ENCODE peak calls at places on chromosomes 16 and 17, in four cellular contexts. Z is GM23338, E is mammary epithelial cell, A is fibroblast of lung. F is an unnamed sample.
A peak's percentile ranks its signal among the peaks of the same experiment; 100 is the strongest.

GRCh38 chr17:50560931-50561750 is 626 bp downstream of the CACNA1G start:
- DNase-seq in E (no peak), Z (peak; percentile 55), A (no peak), F (peak; percentile 50)

GRCh38 chr16:69088684-69089083 is 16.8 kb upstream of the HAS3 start:
- DNase-seq in A (no peak), E (no peak), Z (no peak), F (no peak)

GRCh38 chr16:53053967-53054669 is 673 bp upstream of the CHD9 start:
- DNase-seq in E (no peak), A (peak; percentile 44), Z (no peak), F (peak; percentile 63)

GRCh38 chr17:27533874-27534815 is 77.9 kb downstream of the KSR1 start:
- DNase-seq in Z (peak; percentile 68), E (peak; percentile 57), A (peak; percentile 96), F (peak; percentile 90)

GRCh38 chr17:41474863-41475262 is 6.1 kb downstream of the KRT35 start:
- DNase-seq in E (no peak), Z (no peak), A (no peak), F (peak; percentile 54)

GRCh38 chr17:40605301-40605700 is 40.0 kb upstream of the CCR7 start:
- DNase-seq in Z (no peak), A (no peak), E (no peak), F (no peak)

GRCh38 chr17:17191346-17191792 is 14.8 kb downstream of the PLD6 start:
- DNase-seq in A (peak; percentile 50), Z (no peak), E (no peak), F (peak; percentile 91)

GRCh38 chr17:63914471-63914870 is 3.4 kb upstream of the CSHL1 start:
- DNase-seq in A (no peak), E (no peak), Z (no peak), F (no peak)

GRCh38 chr17:40510328-40510648 is 8.9 kb upstream of the TNS4 start:
- DNase-seq in E (peak; percentile 99), Z (no peak), A (no peak), F (peak; percentile 87)

GRCh38 chr17:81973432-81973831 is 4.0 kb upstream of the ASPSCR1 start:
- DNase-seq in E (no peak), Z (no peak), A (no peak), F (no peak)

GRCh38 chr17:60158751-60159478 is 9.1 kb downstream of the CA4 start:
- DNase-seq in E (no peak), A (no peak), Z (peak; percentile 74), F (peak; percentile 58)

GRCh38 chr17:64781394-64781793 is 119.3 kb upstream of the SMURF2 start:
- DNase-seq in A (no peak), E (peak; percentile 42), Z (peak; percentile 64), F (peak; percentile 52)

DNA sequence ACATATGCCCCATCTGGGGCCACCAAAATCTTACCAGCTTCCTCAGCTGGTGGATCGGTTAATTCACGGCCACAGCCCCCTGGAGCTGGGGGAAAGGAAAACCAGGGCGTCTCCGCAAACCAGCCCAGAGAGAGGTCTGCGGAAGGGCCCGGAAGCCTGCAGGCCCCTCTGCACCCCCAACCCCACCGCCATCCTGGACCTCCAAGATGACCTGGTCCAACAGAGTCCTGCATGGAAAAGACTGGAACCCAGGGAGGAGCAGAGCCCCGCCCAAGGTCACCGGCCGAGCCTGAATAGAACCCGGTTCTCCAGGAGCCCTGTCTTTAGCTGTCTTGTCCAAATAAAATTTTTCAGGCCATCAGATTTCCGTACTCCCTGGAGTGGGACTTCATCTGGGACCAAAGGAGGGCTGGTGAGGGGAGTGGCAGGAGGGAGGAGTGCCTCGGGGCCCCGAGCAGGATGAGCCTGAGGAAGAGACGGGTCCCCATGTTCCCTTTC is 37.4 kb upstream of the NDRG4 start:
- DNase-seq in Z (peak; percentile 17), A (no peak), E (no peak), F (no peak)
- TF ChIP-seq EZH2 in Z (no peak), A (no peak), E (no peak), F (no peak)

GRCh38 chr16:84979516-84979915 is 31.8 kb downstream of the ZDHHC7 start:
- DNase-seq in A (no peak), Z (no peak), E (peak; percentile 43), F (peak; percentile 67)

GRCh38 chr16:84983308-84983707 is 28.0 kb downstream of the ZDHHC7 start:
- DNase-seq in A (no peak), E (no peak), Z (no peak), F (no peak)

GRCh38 chr16:84986102-84986501 is 25.2 kb downstream of the ZDHHC7 start:
- DNase-seq in A (no peak), E (no peak), Z (no peak), F (no peak)

GRCh38 chr16:84985079-84986065 is 26.0 kb downstream of the ZDHHC7 start:
- DNase-seq in E (peak; percentile 77), A (peak; percentile 97), Z (no peak), F (peak; percentile 84)

GRCh38 chr16:84982434-84982833 is 28.9 kb downstream of the ZDHHC7 start:
- DNase-seq in E (no peak), A (no peak), Z (no peak), F (no peak)
- H3K79me2 ChIP-seq in E (peaks cover 55% of the 10 kb centered on the region), A (peaks cover 46% of the 10 kb centered on the region), Z (peaks cover 21% of the 10 kb centered on the region), F (peaks cover 85% of the 10 kb centered on the region)

GRCh38 chr16:49277766-49278566 is 3.7 kb downstream of the CBLN1 start:
- DNase-seq in A (no peak), E (no peak), Z (peak; percentile 64), F (no peak)
- TF ChIP-seq EZH2 in A (peak; percentile 62), E (peak; percentile 71), Z (peak; percentile 90), F (peak; percentile 85)

GRCh38 chr16:84514295-84514873 is 9.9 kb upstream of the MEAK7 start:
- DNase-seq in Z (no peak), A (no peak), E (no peak), F (no peak)

GRCh38 chr16:84513111-84514065 is 8.9 kb upstream of the MEAK7 start:
- DNase-seq in A (peak; percentile 60), E (no peak), Z (no peak), F (peak; percentile 52)

GRCh38 chr16:84511180-84511800 is 6.8 kb upstream of the MEAK7 start:
- DNase-seq in Z (peak; percentile 90), E (peak; percentile 72), A (peak; percentile 89), F (peak; percentile 89)

GRCh38 chr16:84509032-84509950 is 4.8 kb upstream of the MEAK7 start:
- DNase-seq in E (no peak), Z (peak; percentile 65), A (no peak), F (no peak)

DNA sequence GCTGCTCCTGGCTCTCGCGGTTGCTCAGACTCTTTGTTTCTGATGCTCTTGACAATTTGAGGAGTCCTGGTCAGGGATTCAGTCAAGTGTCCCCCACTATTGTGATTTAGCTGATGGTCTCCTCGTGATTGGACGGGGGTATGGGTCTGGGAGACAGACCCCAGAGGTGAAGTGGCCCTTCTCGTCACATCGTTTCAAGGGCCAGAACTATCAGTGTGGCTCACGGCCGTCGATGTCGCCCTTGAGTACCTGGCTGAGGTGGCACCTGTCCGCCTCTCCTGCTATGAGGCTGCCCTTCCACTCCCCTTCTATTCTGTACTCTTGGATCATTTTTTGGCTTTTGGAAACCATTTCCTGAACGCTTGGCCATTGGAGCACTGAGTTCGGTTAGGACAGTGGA is 7.4 kb upstream of the MEAK7 start:
- DNase-seq in E (no peak), Z (no peak), A (no peak), F (no peak)
- H3K79me2 ChIP-seq in E (no peaks in the 10 kb centered on the region), Z (no peaks in the 10 kb centered on the region), A (no peaks in the 10 kb centered on the region), F (no peaks in the 10 kb centered on the region)

DNA sequence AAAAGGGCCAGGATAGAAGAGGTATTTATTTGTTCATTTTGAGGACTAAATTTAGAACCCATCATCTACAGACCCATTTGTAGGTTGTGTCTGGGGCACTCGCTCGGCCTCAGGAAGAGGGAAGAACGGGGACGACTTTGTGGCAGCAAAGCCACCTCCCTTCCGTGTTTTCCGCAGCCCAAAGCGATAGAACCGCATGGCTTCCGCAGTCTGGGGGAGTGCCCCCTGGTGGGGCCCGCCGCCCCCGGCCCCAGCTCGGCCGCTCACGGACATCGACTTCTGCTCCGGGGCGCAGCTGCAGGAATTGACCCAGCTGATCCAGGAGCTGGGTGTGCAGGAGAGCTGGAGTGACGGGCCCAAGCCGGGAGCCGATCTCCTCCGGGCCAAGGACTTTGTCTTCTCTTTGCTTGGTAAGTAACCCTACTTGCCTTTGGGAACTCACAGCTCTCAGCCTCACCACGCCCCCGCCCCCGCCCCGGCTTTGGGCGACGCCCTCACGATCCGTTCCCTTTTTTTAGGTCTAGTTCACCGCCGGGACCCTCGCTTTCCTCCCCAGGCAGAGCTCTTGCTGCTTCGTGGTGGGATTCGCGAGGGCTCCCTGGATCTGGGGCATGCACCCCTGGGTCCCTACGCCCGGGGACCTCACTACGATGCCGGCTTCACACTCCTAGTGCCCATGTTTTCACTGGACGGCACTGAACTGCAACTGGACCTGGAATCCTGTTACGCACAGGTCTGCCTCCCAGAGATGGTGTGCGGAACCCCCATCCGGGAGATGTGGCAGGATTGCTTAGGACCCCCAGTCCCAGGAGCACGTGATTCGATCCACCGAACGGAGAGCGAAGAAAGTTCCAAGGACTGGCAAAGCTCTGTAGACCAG is 681 bp downstream of the TMEM102 start:
- DNase-seq in Z (peak; percentile 80), E (peak; percentile 60), A (no peak), F (peak; percentile 60)
- TF ChIP-seq EZH2 in Z (no peak), E (no peak), A (no peak), F (no peak)

GRCh38 chr17:76427457-76428231 is 25.3 kb downstream of the UBE2O start:
- DNase-seq in Z (no peak), E (no peak), A (peak; percentile 76), F (peak; percentile 49)
- H3K79me2 ChIP-seq in Z (peaks cover 95% of the 10 kb centered on the region), E (peaks cover 78% of the 10 kb centered on the region), A (peaks cover 4% of the 10 kb centered on the region), F (peaks cover 97% of the 10 kb centered on the region)

GRCh38 chr16:56193951-56194726 is 2.9 kb downstream of the GNAO1 start:
- DNase-seq in A (peak; percentile 54), E (peak; percentile 45), Z (peak; percentile 96), F (peak; percentile 56)
- TF ChIP-seq EZH2 in A (no peak), E (peak; percentile 59), Z (no peak), F (no peak)

GRCh38 chr16:27242398-27242797 is 26.2 kb downstream of the NSMCE1 start:
- DNase-seq in A (no peak), E (no peak), Z (no peak), F (no peak)
- H3K79me2 ChIP-seq in A (peaks cover 7% of the 10 kb centered on the region), E (peaks cover 5% of the 10 kb centered on the region), Z (no peaks in the 10 kb centered on the region), F (peaks cover 17% of the 10 kb centered on the region)

GRCh38 chr16:71885261-71885650 is 1.3 kb upstream of the ZNF821 start:
- DNase-seq in E (no peak), A (no peak), Z (no peak), F (peak; percentile 18)

GRCh38 chr16:71883849-71884638 is at the start of gene ZNF821:
- DNase-seq in A (peak; percentile 64), Z (peak; percentile 97), E (peak; percentile 54), F (peak; percentile 80)

GRCh38 chr16:71883193-71883848 is 661 bp downstream of the ZNF821 start:
- DNase-seq in E (peak; percentile 23), A (no peak), Z (peak; percentile 78), F (peak; percentile 43)

GRCh38 chr16:71880176-71880575 is 3.8 kb downstream of the ZNF821 start:
- DNase-seq in A (no peak), Z (no peak), E (no peak), F (no peak)

DNA sequence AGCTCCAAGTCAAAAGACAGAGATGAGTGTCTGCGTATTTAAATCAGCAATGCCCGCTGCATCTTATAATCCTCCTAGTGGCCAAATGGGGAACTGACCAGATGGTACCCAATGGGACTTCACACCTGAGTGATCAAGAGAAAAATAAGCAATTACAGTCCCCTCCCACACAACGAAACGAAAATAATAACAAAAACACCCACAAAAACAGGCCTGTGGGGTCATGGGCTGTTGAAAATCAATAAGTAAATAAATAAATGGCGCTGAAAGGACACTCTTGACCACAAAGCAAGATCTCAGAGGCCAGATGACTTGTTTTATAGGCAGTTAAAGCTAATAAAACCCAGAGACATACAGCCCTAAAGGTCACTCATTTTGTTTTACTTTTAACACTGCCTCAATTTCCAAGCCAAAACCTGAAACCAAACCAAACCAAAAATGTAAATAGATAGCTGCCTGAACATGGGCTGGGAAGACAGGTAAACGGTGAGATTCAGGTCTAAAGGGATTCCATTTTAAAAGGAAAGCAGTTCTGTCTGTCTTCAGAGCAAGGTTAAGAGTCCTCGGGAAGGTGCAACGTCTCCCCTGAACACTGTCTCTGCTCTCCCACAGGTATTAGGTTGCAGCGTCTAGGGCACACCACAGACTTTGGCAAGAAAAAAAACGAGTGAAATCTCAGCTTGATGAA is 1.3 kb downstream of the ZNF821 start:
- DNase-seq in Z (peak; percentile 95), E (peak; percentile 67), A (peak; percentile 80), F (peak; percentile 81)
- TF ChIP-seq EZH2 in Z (no peak), E (no peak), A (no peak), F (no peak)

F was measured in GM23248.